ENCODE peak calls at places on chromosomes 16 and 17, in eight cellular contexts. W is A549, I is tibial nerve, G is transverse colon, T is stomach, J is sigmoid colon, B is ovary, P is upper lobe of left lung. H is an unnamed sample.

GRCh38 chr16:84036982-84037425 is 5.6 kb downstream of the SLC38A8 start:
- DNase-seq in B (no peak), J (no peak), T (no peak), P (no peak), W (no peak), G (no peak), I (no peak), H (no peak)

GRCh38 chr16:88703486-88704309 is 2.5 kb downstream of the RNF166 start:
- DNase-seq in B (no peak), T (peak), I (no peak), J (no peak), G (peak), P (peak), W (no peak), H (no peak)

GRCh38 chr17:12509836-12510235 is 155.9 kb upstream of the MYOCD start:
- DNase-seq in J (no peak), B (no peak), W (no peak), G (no peak), I (no peak), P (no peak), T (no peak), H (no peak)

GRCh38 chr16:88358033-88358481 is 24.7 kb upstream of the ZNF469 start:
- DNase-seq in G (no peak), P (no peak), B (no peak), I (no peak), T (no peak), J (peak), W (no peak), H (no peak)

GRCh38 chr17:79593636-79594035 is 17.2 kb downstream of the RBFOX3 start:
- DNase-seq in T (no peak), J (no peak), I (no peak), G (no peak), B (no peak), W (no peak), P (no peak), H (no peak)

GRCh38 chr17:35486920-35487727 is 38.6 kb upstream of the SLFN13 start:
- DNase-seq in B (peak), J (peak), G (peak), W (no peak), T (peak), P (peak), I (no peak), H (peak)

GRCh38 chr17:4492762-4493561 is 5.7 kb upstream of the SPNS2 start:
- DNase-seq in B (peak), T (peak), P (peak), J (no peak), I (no peak), W (peak), G (peak), H (no peak)

GRCh38 chr17:4657678-4658077 is 16.2 kb upstream of the ALOX15 start:
- DNase-seq in B (no peak), P (no peak), T (no peak), J (no peak), W (no peak), I (no peak), G (no peak), H (no peak)

GRCh38 chr16:28910046-28911031 is 14.7 kb downstream of the RABEP2 start:
- DNase-seq in T (no peak), I (no peak), B (no peak), P (no peak), W (peak), G (peak), J (no peak), H (no peak)

GRCh38 chr17:39939588-39940419 is 12.3 kb downstream of the LRRC3C start:
- DNase-seq in P (no peak), J (no peak), W (peak), B (no peak), I (no peak), T (no peak), G (no peak), H (no peak)

GRCh38 chr17:79560527-79560926 is 50.3 kb downstream of the RBFOX3 start:
- DNase-seq in P (no peak), J (peak), I (no peak), B (no peak), T (no peak), G (no peak), W (no peak), H (peak)

GRCh38 chr16:85080923-85081498 is 31.3 kb downstream of the CIBAR2 start:
- DNase-seq in P (no peak), I (no peak), B (no peak), W (no peak), J (no peak), G (no peak), T (no peak), H (no peak)

GRCh38 chr16:69848635-69849545 is 86.8 kb downstream of the WWP2 start:
- DNase-seq in T (peak), P (peak), B (peak), I (peak), J (peak), W (no peak), G (peak), H (peak)

GRCh38 chr16:57739756-57740422 is 4.3 kb downstream of the KATNB1 start:
- DNase-seq in I (no peak), B (no peak), J (no peak), G (no peak), P (no peak), W (no peak), T (no peak), H (no peak)

GRCh38 chr17:9021158-9021984 is at the start of gene NTN1:
- DNase-seq in T (peak), B (peak), I (peak), J (peak), W (no peak), P (no peak), G (peak), H (peak)

GRCh38 chr16:68281368-68282063 is 17.2 kb downstream of the SLC7A6 start:
- DNase-seq in I (no peak), J (no peak), G (no peak), W (no peak), P (no peak), T (no peak), B (no peak), H (no peak)

GRCh38 chr16:62225675-62226074 is 189.4 kb upstream of the CDH8 start:
- DNase-seq in W (peak), G (peak), T (peak), J (no peak), P (peak), I (peak), B (no peak), H (peak)

GRCh38 chr17:38654411-38655398 is 20.1 kb downstream of the EPOP start:
- DNase-seq in W (no peak), G (no peak), T (no peak), P (no peak), B (peak), J (no peak), I (no peak), H (peak)

GRCh38 chr17:19671433-19671832 is 22.9 kb downstream of the ALDH3A2 start:
- DNase-seq in J (no peak), I (no peak), G (no peak), P (no peak), T (no peak), W (no peak), B (no peak), H (no peak)

GRCh38 chr17:16945513-16946201 is 26.3 kb downstream of the TNFRSF13B start:
- DNase-seq in I (no peak), T (peak), G (no peak), B (no peak), W (no peak), P (peak), J (peak), H (no peak)

GRCh38 chr16:82699711-82700495 is 73.1 kb downstream of the CDH13 start:
- DNase-seq in P (no peak), I (no peak), G (no peak), B (no peak), W (no peak), J (no peak), T (no peak), H (no peak)

DNA sequence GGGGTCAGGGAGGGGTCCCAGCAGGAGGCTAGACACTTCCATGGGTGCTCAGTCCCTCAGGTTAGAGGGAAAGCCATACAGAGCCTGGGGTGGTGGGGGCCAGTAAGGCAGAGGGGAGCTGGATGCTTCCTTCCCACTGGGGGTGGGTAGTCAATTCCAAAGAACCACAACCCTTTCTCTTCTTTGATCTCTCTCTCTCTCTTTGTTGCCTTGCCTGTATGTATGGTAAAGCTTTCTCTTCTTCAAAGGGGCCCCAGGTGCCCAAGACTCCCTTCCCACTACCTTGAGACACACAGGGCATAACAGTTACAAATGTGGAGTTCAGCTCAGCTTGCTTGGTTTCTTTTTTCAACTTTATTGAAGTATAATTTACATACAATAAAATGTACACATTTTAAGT is 30.5 kb upstream of the C1QL1 start:
- DNase-seq in B (no peak), W (no peak), P (no peak), G (no peak), I (no peak), T (no peak), J (no peak), H (no peak)
- H3K27ac ChIP-seq in B (no peak), W (no peak), P (no peak), G (no peak), I (no peak), T (no peak), J (no peak), H (no peak)

GRCh38 chr17:49578963-49579500 is 3.4 kb downstream of the NXPH3 start:
- DNase-seq in P (no peak), J (no peak), B (no peak), G (no peak), I (no peak), W (no peak), T (no peak), H (no peak)

GRCh38 chr17:49577978-49578893 is 2.6 kb downstream of the NXPH3 start:
- DNase-seq in P (no peak), B (no peak), J (no peak), I (no peak), T (no peak), G (no peak), W (no peak), H (no peak)

GRCh38 chr17:49580055-49580721 is 4.5 kb downstream of the NXPH3 start:
- DNase-seq in W (no peak), B (no peak), J (no peak), G (no peak), I (no peak), P (no peak), T (no peak), H (no peak)

GRCh38 chr17:49580981-49581644 is 5.4 kb downstream of the NXPH3 start:
- DNase-seq in B (no peak), T (no peak), G (no peak), P (no peak), I (no peak), W (no peak), J (no peak), H (no peak)

GRCh38 chr17:49579522-49579921 is 3.9 kb downstream of the NXPH3 start:
- DNase-seq in I (no peak), G (no peak), J (no peak), T (no peak), P (no peak), W (no peak), B (no peak), H (no peak)
- TF ChIP-seq EP300 in I (no peak), G (no peak), J (no peak), T (no peak), P (no peak), W (no peak), B (no peak), H (no peak)

DNA sequence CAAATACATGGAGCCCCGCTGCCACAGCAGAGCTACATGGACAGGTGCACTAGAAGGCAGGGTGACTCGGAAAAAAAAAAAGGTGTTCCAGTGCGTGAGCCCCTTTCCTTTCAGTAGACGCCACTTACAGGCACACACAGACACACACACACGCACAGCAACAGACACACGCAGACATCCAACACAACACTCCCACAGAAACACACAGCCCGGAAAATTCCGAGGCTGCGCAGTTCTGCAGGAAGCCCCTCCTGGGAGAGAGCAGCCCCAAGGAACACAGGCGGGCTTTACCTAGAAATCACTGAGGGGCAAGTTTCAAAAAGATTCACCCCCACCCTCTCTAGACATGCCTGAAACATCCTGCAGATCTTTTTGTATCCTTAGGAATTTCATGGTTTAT is 136.0 kb upstream of the WSB1 start:
- DNase-seq in G (no peak), P (no peak), J (no peak), W (no peak), B (no peak), T (no peak), I (no peak), H (no peak)
- H3K27ac ChIP-seq in G (no peak), P (no peak), J (no peak), W (no peak), B (no peak), T (no peak), I (no peak), H (no peak)

DNA sequence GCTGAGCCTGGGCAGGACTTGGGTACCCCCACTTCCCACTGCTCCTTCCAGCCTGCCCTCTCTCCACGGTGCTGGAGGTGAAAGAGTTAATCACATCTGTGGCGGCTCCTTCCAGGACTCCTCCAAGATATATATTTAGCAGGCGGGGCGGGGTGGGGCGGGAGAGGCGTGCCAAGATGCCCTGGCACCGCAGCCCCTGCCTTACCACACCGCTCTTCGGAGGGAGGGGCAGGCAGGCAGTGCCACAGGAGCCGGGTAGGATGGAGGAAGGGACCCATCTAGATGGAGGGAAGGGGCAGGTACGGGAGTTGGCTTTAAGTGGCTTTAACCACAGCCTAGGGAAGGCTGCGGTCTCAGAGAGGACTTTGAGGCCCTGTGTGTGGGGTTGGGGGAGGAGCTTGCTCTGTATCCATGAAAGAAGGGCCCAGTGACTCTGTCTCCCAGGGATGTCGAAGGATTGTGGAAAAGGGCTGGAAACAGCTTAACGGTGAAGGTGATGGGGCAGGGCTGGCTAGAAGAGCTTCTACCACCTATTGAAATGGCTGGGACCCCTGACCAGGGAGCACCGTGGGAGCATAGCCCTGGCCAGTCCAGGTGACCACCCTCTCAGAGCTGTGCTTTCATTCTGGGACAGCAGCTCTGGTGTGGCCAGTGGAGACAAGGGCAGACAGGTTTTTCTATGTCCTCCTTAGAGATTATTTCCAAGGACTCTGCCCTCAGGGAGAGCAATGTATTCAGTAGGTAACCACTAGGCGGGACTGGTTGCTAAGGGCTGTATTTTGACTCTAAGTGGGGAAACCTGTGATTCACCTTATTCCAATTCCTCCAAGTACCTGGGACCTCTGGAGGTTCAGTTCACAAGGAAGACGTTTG is 13.0 kb downstream of the GPR142 start:
- DNase-seq in B (no peak), J (no peak), G (peak), I (no peak), P (peak), T (peak), W (peak), H (no peak)
- TF ChIP-seq EP300 in B (no peak), J (no peak), G (no peak), I (no peak), P (no peak), T (no peak), W (no peak), H (no peak)

GRCh38 chr17:74227271-74227670 is 13.9 kb downstream of the TTYH2 start:
- DNase-seq in G (no peak), J (no peak), I (no peak), T (no peak), P (no peak), W (no peak), B (no peak), H (no peak)

GRCh38 chr17:74228326-74228978 is 15.1 kb downstream of the TTYH2 start:
- DNase-seq in J (no peak), T (no peak), I (no peak), W (no peak), B (no peak), P (no peak), G (no peak), H (no peak)

GRCh38 chr17:74230896-74231295 is 17.5 kb downstream of the TTYH2 start:
- DNase-seq in W (no peak), B (no peak), J (no peak), G (no peak), P (no peak), T (no peak), I (no peak), H (no peak)

GRCh38 chr17:74224959-74225725 is 11.8 kb downstream of the TTYH2 start:
- DNase-seq in T (no peak), I (no peak), G (no peak), P (no peak), B (no peak), W (no peak), J (no peak), H (no peak)

GRCh38 chr17:74227681-74228080 is 14.3 kb downstream of the TTYH2 start:
- DNase-seq in J (no peak), W (no peak), B (no peak), P (no peak), I (no peak), T (no peak), G (no peak), H (no peak)
- H3K27ac ChIP-seq in J (no peak), W (no peak), B (no peak), P (no peak), I (no peak), T (no peak), G (no peak), H (no peak)

GRCh38 chr17:81885454-81885853 is 5.9 kb downstream of the ALYREF start:
- DNase-seq in T (no peak), J (no peak), I (no peak), W (no peak), B (no peak), G (no peak), P (no peak), H (no peak)

GRCh38 chr17:81884968-81885367 is 6.4 kb downstream of the ALYREF start:
- DNase-seq in P (no peak), B (no peak), J (no peak), G (no peak), I (no peak), W (no peak), T (no peak), H (no peak)

GRCh38 chr17:81884520-81884919 is 6.9 kb downstream of the ALYREF start:
- DNase-seq in W (no peak), J (no peak), T (no peak), G (no peak), B (no peak), P (no peak), I (no peak), H (no peak)

GRCh38 chr17:81888105-81888987 is 3.0 kb downstream of the ALYREF start:
- DNase-seq in J (no peak), G (no peak), T (no peak), W (no peak), B (no peak), P (no peak), I (no peak), H (no peak)

GRCh38 chr17:81885869-81886548 is 5.4 kb downstream of the ALYREF start:
- DNase-seq in J (no peak), B (no peak), G (no peak), P (no peak), I (no peak), T (no peak), W (no peak), H (peak)
- TF ChIP-seq EP300 in J (no peak), B (no peak), G (no peak), P (no peak), I (no peak), T (no peak), W (no peak), H (no peak)

DNA sequence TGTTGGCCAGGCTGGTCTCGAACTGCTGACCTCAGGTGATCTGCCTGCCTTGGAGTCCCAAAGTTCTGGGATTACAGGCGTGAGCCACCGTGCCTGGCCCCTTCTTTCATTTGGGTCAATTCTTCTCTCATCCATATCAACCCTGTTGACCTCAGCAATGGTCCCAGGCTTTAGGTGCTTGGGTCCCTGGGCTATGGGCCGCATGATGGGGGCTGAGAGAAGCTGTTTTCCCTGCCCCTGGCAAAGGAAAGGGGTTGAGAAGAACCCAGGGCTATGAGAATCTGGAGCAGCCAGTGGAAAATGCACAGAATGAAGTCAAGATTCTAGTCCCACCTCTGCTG is 90.2 kb upstream of the TOB1 start:
- DNase-seq in I (no peak), G (no peak), W (no peak), B (no peak), J (no peak), P (no peak), T (no peak), H (no peak)
- H3K27ac ChIP-seq in I (peak), G (peak), W (peak), B (peak), J (peak), P (no peak), T (peak), H (peak)

GRCh38 chr17:48779421-48779820 is 37.6 kb downstream of the TTLL6 start:
- DNase-seq in G (no peak), B (no peak), T (no peak), W (no peak), J (no peak), I (no peak), P (no peak), H (no peak)
- TF ChIP-seq EP300 in G (no peak), B (no peak), T (no peak), W (no peak), J (no peak), I (no peak), P (no peak), H (no peak)